ENCODE peak calls at places on chromosomes 6 and 20, in four cellular contexts. One of them, this sample, is unnamed.

GRCh38 chr20:57548177-57549058 is 12.5 kb upstream of the PCK1 start:
- DNase-seq in SW480: no peak
- DNase-seq in GM12891: no peak
- DNase-seq in A172: no peak
- DNase-seq in this sample: peak

GRCh38 chr6:87881342-87881895 is 166.2 kb upstream of the SPACA1 start:
- DNase-seq in A172: no peak
- DNase-seq in SW480: no peak
- DNase-seq in GM12891: no peak
- DNase-seq in this sample: no peak

GRCh38 chr20:33191955-33192354 is 24.0 kb downstream of the BPIFA2 start:
- DNase-seq in A172: no peak
- DNase-seq in GM12891: no peak
- DNase-seq in SW480: no peak
- DNase-seq in this sample: no peak

GRCh38 chr6:125858427-125859320 is 67.9 kb downstream of the NCOA7 start:
- DNase-seq in GM12891: peak
- DNase-seq in SW480: peak
- DNase-seq in A172: no peak
- DNase-seq in this sample: peak

GRCh38 chr6:12436224-12436623 is 146.1 kb downstream of the EDN1 start:
- DNase-seq in A172: no peak
- DNase-seq in SW480: no peak
- DNase-seq in GM12891: no peak
- DNase-seq in this sample: no peak

GRCh38 chr6:162873537-162873936 is 145.8 kb downstream of the PACRG start:
- DNase-seq in A172: no peak
- DNase-seq in GM12891: no peak
- DNase-seq in SW480: no peak
- DNase-seq in this sample: no peak

GRCh38 chr6:118893095-118893881 is 664 bp upstream of the ASF1A start:
- DNase-seq in SW480: peak
- DNase-seq in GM12891: no peak
- DNase-seq in A172: peak
- DNase-seq in this sample: no peak

GRCh38 chr20:40331249-40331648 is 357.8 kb downstream of the MAFB start:
- DNase-seq in A172: no peak
- DNase-seq in GM12891: no peak
- DNase-seq in SW480: no peak
- DNase-seq in this sample: no peak

GRCh38 chr6:136383271-136383670 is 93.6 kb upstream of the BCLAF1 start:
- DNase-seq in A172: no peak
- DNase-seq in GM12891: no peak
- DNase-seq in SW480: no peak
- DNase-seq in this sample: no peak

GRCh38 chr20:37297066-37297736 is 7.7 kb downstream of the MANBAL start:
- DNase-seq in A172: peak
- DNase-seq in GM12891: no peak
- DNase-seq in SW480: no peak
- DNase-seq in this sample: peak

GRCh38 chr20:35700625-35701148 is 1.5 kb downstream of the ROMO1 start:
- DNase-seq in GM12891: no peak
- DNase-seq in A172: no peak
- DNase-seq in SW480: no peak
- DNase-seq in this sample: peak

GRCh38 chr6:37783025-37783825 is 36.3 kb upstream of the ZFAND3 start:
- DNase-seq in A172: no peak
- DNase-seq in SW480: no peak
- DNase-seq in GM12891: no peak
- DNase-seq in this sample: peak

GRCh38 chr20:52410182-52410647 is 218.6 kb upstream of the ZFP64 start:
- DNase-seq in A172: peak
- DNase-seq in SW480: no peak
- DNase-seq in GM12891: no peak
- DNase-seq in this sample: no peak

This sample was measured in sigmoid colon.